ENCODE peak calls at places on chromosome 1, in four cellular contexts. One of them, this sample, is unnamed.

GRCh38 chr1:9399510-9400424 is 107.1 kb downstream of the SPSB1 start:
- DNase-seq in A549: no peak
- DNase-seq in HepG2: peak
- DNase-seq in WTC11: no peak
- DNase-seq in this sample: no peak

GRCh38 chr1:238061967-238062613 is 171.4 kb upstream of the ZP4 start:
- DNase-seq in A549: no peak
- DNase-seq in HepG2: no peak
- DNase-seq in WTC11: no peak
- DNase-seq in this sample: no peak

GRCh38 chr1:79059361-79059760 is 52.8 kb upstream of the ADGRL4 start:
- DNase-seq in A549: no peak
- DNase-seq in HepG2: no peak
- DNase-seq in WTC11: no peak
- DNase-seq in this sample: no peak

GRCh38 chr1:156504062-156504813 is 3.7 kb upstream of the MEF2D start:
- DNase-seq in A549: no peak
- DNase-seq in HepG2: no peak
- DNase-seq in WTC11: no peak
- DNase-seq in this sample: no peak

GRCh38 chr1:182888736-182889531 is 49.8 kb downstream of the DHX9 start:
- DNase-seq in A549: no peak
- DNase-seq in HepG2: no peak
- DNase-seq in WTC11: no peak
- DNase-seq in this sample: no peak

GRCh38 chr1:210692796-210693195 is 364.1 kb downstream of the HHAT start:
- DNase-seq in A549: no peak
- DNase-seq in HepG2: no peak
- DNase-seq in WTC11: no peak
- DNase-seq in this sample: no peak

GRCh38 chr1:111707906-111708305 is 31.3 kb downstream of the INKA2 start:
- DNase-seq in A549: no peak
- DNase-seq in HepG2: no peak
- DNase-seq in WTC11: no peak
- DNase-seq in this sample: no peak

GRCh38 chr1:225556694-225557093 is 96.2 kb downstream of the ENAH start:
- DNase-seq in A549: no peak
- DNase-seq in HepG2: no peak
- DNase-seq in WTC11: no peak
- DNase-seq in this sample: no peak

GRCh38 chr1:230026572-230026971 is 40.5 kb upstream of the GALNT2 start:
- DNase-seq in A549: no peak
- DNase-seq in HepG2: no peak
- DNase-seq in WTC11: no peak
- DNase-seq in this sample: no peak

GRCh38 chr1:209600541-209600940 is 17.0 kb downstream of the CAMK1G start:
- DNase-seq in A549: no peak
- DNase-seq in HepG2: no peak
- DNase-seq in WTC11: no peak
- DNase-seq in this sample: no peak
- TF ChIP-seq HMGXB4 in A549: no peak
- TF ChIP-seq HMGXB4 in HepG2: no peak
- TF ChIP-seq HMGXB4 in WTC11: no peak
- TF ChIP-seq HMGXB4 in this sample: no peak

GRCh38 chr1:114154146-114154962 is 685 bp upstream of the SYT6 start:
- DNase-seq in A549: no peak
- DNase-seq in HepG2: no peak
- DNase-seq in WTC11: peak
- DNase-seq in this sample: peak
- TF ChIP-seq HMGXB4 in A549: no peak
- TF ChIP-seq HMGXB4 in HepG2: no peak
- TF ChIP-seq HMGXB4 in WTC11: no peak
- TF ChIP-seq HMGXB4 in this sample: no peak

GRCh38 chr1:55443175-55443933 is 228.2 kb upstream of the USP24 start:
- DNase-seq in A549: peak
- DNase-seq in HepG2: peak
- DNase-seq in WTC11: no peak
- DNase-seq in this sample: no peak
- TF ChIP-seq HMGXB4 in A549: no peak
- TF ChIP-seq HMGXB4 in HepG2: no peak
- TF ChIP-seq HMGXB4 in WTC11: no peak
- TF ChIP-seq HMGXB4 in this sample: no peak

GRCh38 chr1:89904219-89904980 is 83.6 kb downstream of the LRRC8D start:
- DNase-seq in A549: no peak
- DNase-seq in HepG2: no peak
- DNase-seq in WTC11: no peak
- DNase-seq in this sample: no peak
- TF ChIP-seq HMGXB4 in A549: no peak
- TF ChIP-seq HMGXB4 in HepG2: no peak
- TF ChIP-seq HMGXB4 in WTC11: no peak
- TF ChIP-seq HMGXB4 in this sample: no peak

DNA sequence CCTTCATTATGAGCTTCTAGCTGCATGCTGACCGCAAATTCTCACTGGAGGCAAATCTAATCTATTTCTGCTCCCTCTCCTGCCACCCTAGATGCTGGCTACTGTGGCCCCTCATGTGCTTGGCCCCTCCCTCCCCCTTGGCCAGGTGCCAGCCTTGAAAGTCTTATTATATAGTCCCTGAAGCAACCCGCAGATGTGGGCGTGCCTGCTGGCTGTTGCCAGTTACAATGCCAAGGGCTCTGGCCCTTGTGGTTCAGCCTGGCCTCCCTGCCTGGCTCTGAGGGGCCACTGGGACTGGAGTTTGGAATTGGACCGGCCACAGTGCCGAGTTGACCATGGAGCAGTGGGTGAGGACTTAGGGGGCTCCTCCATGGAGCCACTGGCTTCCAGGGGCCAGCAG is 78.9 kb upstream of the ACTRT2 start:
- DNase-seq in A549: no peak
- DNase-seq in HepG2: no peak
- DNase-seq in WTC11: no peak
- DNase-seq in this sample: no peak
- TF ChIP-seq HMGXB4 in A549: no peak
- TF ChIP-seq HMGXB4 in HepG2: no peak
- TF ChIP-seq HMGXB4 in WTC11: no peak
- TF ChIP-seq HMGXB4 in this sample: no peak

GRCh38 chr1:198598796-198599321 is 40.0 kb upstream of the PTPRC start:
- DNase-seq in A549: no peak
- DNase-seq in HepG2: no peak
- DNase-seq in WTC11: no peak
- DNase-seq in this sample: no peak

GRCh38 chr1:198599749-198600148 is 39.1 kb upstream of the PTPRC start:
- DNase-seq in A549: no peak
- DNase-seq in HepG2: no peak
- DNase-seq in WTC11: no peak
- DNase-seq in this sample: no peak

GRCh38 chr1:198595765-198596164 is 43.1 kb upstream of the PTPRC start:
- DNase-seq in A549: no peak
- DNase-seq in HepG2: no peak
- DNase-seq in WTC11: no peak
- DNase-seq in this sample: no peak

GRCh38 chr1:198600906-198601305 is 37.9 kb upstream of the PTPRC start:
- DNase-seq in A549: no peak
- DNase-seq in HepG2: no peak
- DNase-seq in WTC11: peak
- DNase-seq in this sample: no peak

GRCh38 chr1:198597690-198598430 is 41.0 kb upstream of the PTPRC start:
- DNase-seq in A549: no peak
- DNase-seq in HepG2: no peak
- DNase-seq in WTC11: no peak
- DNase-seq in this sample: no peak
- TF ChIP-seq HMGXB4 in A549: no peak
- TF ChIP-seq HMGXB4 in HepG2: no peak
- TF ChIP-seq HMGXB4 in WTC11: no peak
- TF ChIP-seq HMGXB4 in this sample: no peak

DNA sequence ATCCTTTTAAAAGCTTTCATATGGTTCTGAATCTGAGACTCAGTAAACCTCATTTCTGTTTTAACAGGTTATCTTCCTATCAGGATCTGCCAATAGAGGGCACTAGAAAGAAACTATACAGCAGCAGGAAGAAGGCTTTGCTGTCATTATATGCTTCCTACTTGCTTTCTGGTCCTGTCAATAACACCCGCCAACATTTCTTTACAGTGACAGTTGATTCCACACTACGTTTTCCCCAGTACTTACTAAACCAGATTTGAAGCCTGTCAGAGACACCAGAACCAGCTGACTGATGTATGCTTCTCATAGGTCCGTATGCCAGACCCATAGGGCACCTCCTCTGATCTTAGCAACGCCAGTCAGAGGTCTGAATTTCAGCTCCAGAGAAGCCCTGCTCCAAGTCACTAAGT is 341.0 kb upstream of the NEGR1 start:
- DNase-seq in A549: no peak
- DNase-seq in HepG2: peak
- DNase-seq in WTC11: no peak
- DNase-seq in this sample: no peak
- TF ChIP-seq HMGXB4 in A549: no peak
- TF ChIP-seq HMGXB4 in HepG2: no peak
- TF ChIP-seq HMGXB4 in WTC11: no peak
- TF ChIP-seq HMGXB4 in this sample: no peak

This sample was measured in K562.